ENCODE peak calls at places on chromosomes 7 and 10, in four cellular contexts. One of them, this sample, is unnamed. For H3K36me3, the result is how much of the 10 kb centered on the place peaks cover.

GRCh38 chr7:116111429-116111828 is 80.9 kb upstream of the TFEC start:
- DNase-seq in left ventricle myocardium inferior: no peak
- DNase-seq in mammary epithelial cell: no peak
- DNase-seq in tibial nerve: no peak
- DNase-seq in this sample: no peak

GRCh38 chr10:30493609-30494530 is 59.9 kb downstream of the MAP3K8 start:
- DNase-seq in left ventricle myocardium inferior: peak
- DNase-seq in mammary epithelial cell: peak
- DNase-seq in tibial nerve: peak
- DNase-seq in this sample: peak

GRCh38 chr7:84070770-84071169 is 123.8 kb downstream of the SEMA3A start:
- DNase-seq in left ventricle myocardium inferior: no peak
- DNase-seq in mammary epithelial cell: no peak
- DNase-seq in tibial nerve: no peak
- DNase-seq in this sample: no peak

GRCh38 chr7:47336178-47337020 is 245.5 kb downstream of the TNS3 start:
- DNase-seq in left ventricle myocardium inferior: peak
- DNase-seq in mammary epithelial cell: peak
- DNase-seq in tibial nerve: no peak
- DNase-seq in this sample: no peak

GRCh38 chr10:76491216-76491615 is 1059.8 kb downstream of the LRMDA start:
- DNase-seq in left ventricle myocardium inferior: no peak
- DNase-seq in mammary epithelial cell: peak
- DNase-seq in tibial nerve: no peak
- DNase-seq in this sample: no peak

GRCh38 chr10:32065871-32066270 is 9.6 kb upstream of the KIF5B start:
- DNase-seq in left ventricle myocardium inferior: no peak
- DNase-seq in mammary epithelial cell: peak
- DNase-seq in tibial nerve: no peak
- DNase-seq in this sample: no peak

GRCh38 chr10:110209926-110210662 is 2.7 kb downstream of the MXI1 start:
- DNase-seq in left ventricle myocardium inferior: peak
- DNase-seq in mammary epithelial cell: peak
- DNase-seq in tibial nerve: no peak
- DNase-seq in this sample: no peak

GRCh38 chr10:31741473-31741872 is 187.2 kb downstream of the ARHGAP12 start:
- DNase-seq in left ventricle myocardium inferior: no peak
- DNase-seq in mammary epithelial cell: no peak
- DNase-seq in tibial nerve: no peak
- DNase-seq in this sample: no peak

GRCh38 chr7:158811461-158811860 is 17.8 kb downstream of the ESYT2 start:
- DNase-seq in left ventricle myocardium inferior: no peak
- DNase-seq in mammary epithelial cell: peak
- DNase-seq in tibial nerve: peak
- DNase-seq in this sample: no peak

GRCh38 chr10:76546411-76546810 is 1091.2 kb downstream of the KCNMA1 start:
- DNase-seq in left ventricle myocardium inferior: no peak
- DNase-seq in mammary epithelial cell: no peak
- DNase-seq in tibial nerve: no peak
- DNase-seq in this sample: no peak

GRCh38 chr7:95479992-95480624 is 5.6 kb upstream of the ASB4 start:
- DNase-seq in left ventricle myocardium inferior: no peak
- DNase-seq in mammary epithelial cell: no peak
- DNase-seq in tibial nerve: no peak
- DNase-seq in this sample: no peak

GRCh38 chr10:48805848-48806247 is 121.2 kb downstream of the WDFY4 start:
- DNase-seq in left ventricle myocardium inferior: peak
- DNase-seq in mammary epithelial cell: no peak
- DNase-seq in tibial nerve: peak
- DNase-seq in this sample: no peak

GRCh38 chr7:106056513-106057203 is 55.5 kb downstream of the SYPL1 start:
- DNase-seq in left ventricle myocardium inferior: peak
- DNase-seq in mammary epithelial cell: peak
- DNase-seq in tibial nerve: peak
- DNase-seq in this sample: no peak

GRCh38 chr10:37739181-37739580 is 118.2 kb downstream of the ZNF248 start:
- DNase-seq in left ventricle myocardium inferior: no peak
- DNase-seq in mammary epithelial cell: no peak
- DNase-seq in tibial nerve: no peak
- DNase-seq in this sample: no peak

GRCh38 chr7:50981743-50982142 is 199.0 kb upstream of the GRB10 start:
- DNase-seq in left ventricle myocardium inferior: no peak
- DNase-seq in mammary epithelial cell: no peak
- DNase-seq in tibial nerve: no peak
- DNase-seq in this sample: no peak

GRCh38 chr7:50974240-50974639 is 191.5 kb upstream of the GRB10 start:
- DNase-seq in left ventricle myocardium inferior: no peak
- DNase-seq in mammary epithelial cell: no peak
- DNase-seq in tibial nerve: no peak
- DNase-seq in this sample: no peak

GRCh38 chr7:50982626-50983025 is 199.9 kb upstream of the GRB10 start:
- DNase-seq in left ventricle myocardium inferior: no peak
- DNase-seq in mammary epithelial cell: no peak
- DNase-seq in tibial nerve: no peak
- DNase-seq in this sample: no peak

GRCh38 chr7:50976064-50976463 is 193.4 kb upstream of the GRB10 start:
- DNase-seq in left ventricle myocardium inferior: no peak
- DNase-seq in mammary epithelial cell: no peak
- DNase-seq in tibial nerve: no peak
- DNase-seq in this sample: no peak

DNA sequence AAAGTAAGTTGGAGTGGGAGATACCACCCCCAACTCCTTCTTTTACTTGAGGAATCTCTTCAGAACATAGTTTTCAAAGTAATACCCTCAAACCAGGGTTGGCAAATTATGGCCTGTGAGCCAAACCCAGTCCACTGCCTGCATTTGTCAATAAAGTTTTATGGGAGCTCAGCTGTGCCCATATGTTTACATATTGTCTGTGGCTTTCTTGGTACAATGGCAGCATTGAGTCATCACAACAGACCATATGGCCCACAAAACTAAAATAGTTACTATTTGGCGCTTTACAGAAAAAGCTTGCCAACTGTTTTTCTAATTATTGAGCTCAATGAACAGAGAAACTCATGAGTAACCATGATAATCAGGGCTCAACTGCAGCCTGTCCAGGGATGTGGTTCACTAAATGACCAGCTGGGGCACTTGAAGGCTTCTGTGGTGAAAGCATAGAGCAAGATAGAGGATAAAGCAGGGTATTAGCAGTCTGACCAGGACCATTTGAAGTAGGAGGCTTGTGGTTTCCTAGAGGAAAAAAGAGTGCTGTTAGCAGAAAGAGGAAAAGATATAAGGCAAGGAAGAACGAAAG is 196.0 kb upstream of the GRB10 start:
- DNase-seq in left ventricle myocardium inferior: no peak
- DNase-seq in mammary epithelial cell: no peak
- DNase-seq in tibial nerve: no peak
- DNase-seq in this sample: no peak
- TF ChIP-seq CTCF in left ventricle myocardium inferior: no peak
- TF ChIP-seq CTCF in mammary epithelial cell: peak
- TF ChIP-seq CTCF in tibial nerve: no peak
- TF ChIP-seq CTCF in this sample: peak

DNA sequence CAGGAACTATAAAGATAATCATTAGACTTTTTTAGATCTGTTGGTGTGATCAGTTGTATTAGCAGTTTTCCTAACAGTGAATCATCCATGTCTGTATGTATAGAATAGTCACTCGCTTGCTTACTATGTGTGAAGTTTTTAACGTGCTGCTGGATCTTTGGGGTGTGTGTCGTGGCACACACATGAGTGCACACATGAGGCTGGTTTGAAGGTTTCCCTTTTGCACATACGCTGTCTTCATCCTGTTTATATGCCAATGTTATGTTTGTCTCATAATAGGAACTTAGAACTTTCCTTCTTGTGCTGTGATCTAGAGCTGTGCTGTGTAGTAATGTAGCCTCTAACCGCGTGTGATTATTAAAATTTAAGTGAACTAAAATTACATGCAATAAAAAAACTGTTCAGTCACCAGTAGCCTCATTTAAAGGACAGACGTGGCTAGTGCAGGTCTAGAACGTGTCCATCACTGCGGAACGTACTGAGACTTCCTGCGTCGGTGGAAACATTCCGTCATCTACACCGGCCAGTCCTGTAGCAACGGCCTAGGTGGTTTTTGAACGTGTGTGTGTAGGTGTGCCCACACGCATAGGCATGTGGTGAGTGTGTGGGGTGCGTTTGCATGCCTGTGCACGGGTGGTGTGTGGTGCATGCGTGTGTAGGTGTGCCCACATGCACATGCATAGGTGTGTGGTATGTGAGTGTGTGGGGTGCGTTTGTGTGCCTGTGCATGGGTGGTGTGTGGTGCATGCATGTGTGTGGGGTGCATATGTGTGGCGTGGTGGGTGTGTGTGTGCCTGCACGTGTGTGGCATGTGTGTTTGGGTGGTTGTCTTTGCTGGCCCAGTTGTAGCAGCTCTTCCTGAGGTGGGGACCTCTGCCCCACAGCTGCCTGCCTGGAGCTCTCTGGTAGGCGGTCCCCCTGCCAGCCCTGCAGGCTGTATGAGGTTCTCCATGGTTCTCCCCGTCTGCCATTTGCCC is 56.6 kb downstream of the INPP5A start:
- DNase-seq in left ventricle myocardium inferior: no peak
- DNase-seq in mammary epithelial cell: no peak
- DNase-seq in tibial nerve: no peak
- DNase-seq in this sample: no peak
- H3K4me3 ChIP-seq in left ventricle myocardium inferior: no peak
- H3K4me3 ChIP-seq in mammary epithelial cell: no peak
- H3K4me3 ChIP-seq in tibial nerve: no peak
- H3K4me3 ChIP-seq in this sample: no peak

GRCh38 chr10:124658591-124659240 is 85.5 kb downstream of the FAM53B start:
- DNase-seq in left ventricle myocardium inferior: no peak
- DNase-seq in mammary epithelial cell: no peak
- DNase-seq in tibial nerve: no peak
- DNase-seq in this sample: no peak

GRCh38 chr10:124661661-124662180 is 82.5 kb downstream of the FAM53B start:
- DNase-seq in left ventricle myocardium inferior: no peak
- DNase-seq in mammary epithelial cell: no peak
- DNase-seq in tibial nerve: no peak
- DNase-seq in this sample: no peak

GRCh38 chr10:124663228-124663627 is 81.0 kb downstream of the FAM53B start:
- DNase-seq in left ventricle myocardium inferior: no peak
- DNase-seq in mammary epithelial cell: no peak
- DNase-seq in tibial nerve: no peak
- DNase-seq in this sample: no peak

GRCh38 chr10:124659380-124659779 is 84.8 kb downstream of the FAM53B start:
- DNase-seq in left ventricle myocardium inferior: no peak
- DNase-seq in mammary epithelial cell: no peak
- DNase-seq in tibial nerve: no peak
- DNase-seq in this sample: no peak

DNA sequence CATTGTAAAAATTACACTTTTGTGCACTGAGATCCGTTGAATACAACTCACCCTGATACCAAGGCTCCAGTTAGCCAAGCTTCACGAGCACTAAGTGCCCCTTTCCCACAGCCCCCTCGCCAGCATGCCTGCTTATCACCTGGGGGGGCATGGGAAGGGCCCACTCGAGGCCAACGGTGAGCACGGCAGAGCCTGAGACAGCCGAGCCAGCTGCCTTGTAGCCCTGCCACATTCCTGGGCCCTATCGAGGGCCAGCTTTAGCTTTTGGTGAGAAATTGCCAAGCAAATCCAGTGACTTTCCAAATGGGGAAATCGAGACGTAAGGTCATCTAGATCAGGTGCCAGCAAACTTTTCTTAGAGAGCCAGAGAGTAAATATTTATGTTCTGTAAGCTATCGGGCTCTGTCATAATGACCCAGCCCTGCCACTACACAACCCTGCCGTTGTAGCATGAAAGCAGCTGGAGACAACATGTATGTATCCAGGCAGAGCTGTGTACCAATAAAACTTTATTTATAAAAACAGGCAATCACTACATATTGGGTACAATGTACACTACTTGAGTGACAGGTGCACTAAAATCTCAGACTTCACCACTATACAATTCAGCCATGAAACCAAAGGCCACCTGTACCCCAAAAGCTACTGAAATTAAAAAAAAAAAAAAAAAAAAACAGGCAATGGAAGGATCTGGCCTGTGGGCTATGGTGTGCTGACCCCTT is 83.6 kb downstream of the FAM53B start:
- DNase-seq in left ventricle myocardium inferior: no peak
- DNase-seq in mammary epithelial cell: no peak
- DNase-seq in tibial nerve: no peak
- DNase-seq in this sample: no peak
- H3K36me3 ChIP-seq in left ventricle myocardium inferior: under half
- H3K36me3 ChIP-seq in mammary epithelial cell: under half
- H3K36me3 ChIP-seq in tibial nerve: under half
- H3K36me3 ChIP-seq in this sample: under half

DNA sequence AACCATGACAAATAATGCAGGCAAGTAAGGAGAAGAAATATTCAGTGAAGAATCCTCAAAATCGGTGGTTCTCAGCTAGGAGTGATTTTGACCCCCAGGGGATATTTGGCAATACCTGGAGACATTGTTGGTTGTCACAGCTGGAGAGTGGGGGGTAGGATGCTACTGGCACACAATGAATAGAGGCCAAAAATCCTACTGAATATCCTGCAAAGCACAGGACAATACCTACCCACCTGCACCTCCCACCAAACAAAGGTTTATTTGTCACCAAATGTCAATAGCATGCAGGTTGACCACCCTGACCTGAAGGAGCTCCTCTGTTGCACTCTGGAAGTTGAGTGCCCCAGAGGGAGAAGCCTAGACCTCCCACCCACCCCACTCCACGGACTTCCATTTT is 1028.6 kb downstream of the CNTNAP2 start:
- DNase-seq in left ventricle myocardium inferior: no peak
- DNase-seq in mammary epithelial cell: no peak
- DNase-seq in tibial nerve: no peak
- DNase-seq in this sample: no peak
- TF ChIP-seq CTCF in left ventricle myocardium inferior: no peak
- TF ChIP-seq CTCF in mammary epithelial cell: no peak
- TF ChIP-seq CTCF in tibial nerve: no peak
- TF ChIP-seq CTCF in this sample: no peak

This sample was measured in BJ.